ENCODE peak calls at places on chromosomes 11 and 22, in four cellular contexts. U is psoas muscle, Y is mucosa of gallbladder, K is HepG2. H is an unnamed sample.

GRCh38 chr11:73570415-73571114 is 27.3 kb downstream of the FAM168A start:
- DNase-seq in U (no peak), Y (no peak), K (no peak), H (no peak)

GRCh38 chr11:101003468-101003867 is 126.1 kb downstream of the PGR start:
- DNase-seq in U (no peak), Y (no peak), K (peak), H (no peak)

GRCh38 chr11:60872952-60873524 is 5.7 kb downstream of the ZP1 start:
- DNase-seq in Y (no peak), U (peak), K (peak), H (no peak)

GRCh38 chr11:72522186-72522585 is 87.9 kb upstream of the CLPB start:
- DNase-seq in Y (no peak), U (no peak), K (no peak), H (no peak)

GRCh38 chr22:45240137-45240809 is 421 bp downstream of the KIAA0930 start:
- DNase-seq in Y (no peak), K (no peak), U (peak), H (peak)

GRCh38 chr22:41052661-41053490 is 39.5 kb upstream of the EP300 start:
- DNase-seq in Y (no peak), K (peak), U (no peak), H (no peak)

GRCh38 chr11:116135897-116136296 is 631.7 kb upstream of the CADM1 start:
- DNase-seq in Y (no peak), K (no peak), U (no peak), H (no peak)

GRCh38 chr22:32987081-32987631 is 71.0 kb downstream of the SYN3 start:
- DNase-seq in U (no peak), K (no peak), Y (no peak), H (no peak)

GRCh38 chr11:32706985-32707736 is 87.3 kb downstream of the CCDC73 start:
- DNase-seq in K (peak), U (no peak), Y (no peak), H (no peak)

GRCh38 chr11:83027794-83028193 is 43.9 kb downstream of the RAB30 start:
- DNase-seq in U (no peak), K (no peak), Y (no peak), H (no peak)

GRCh38 chr11:62538470-62539237 is 8.0 kb downstream of the AHNAK start:
- DNase-seq in U (no peak), K (no peak), Y (no peak), H (no peak)

GRCh38 chr11:18912883-18913282 is 26.3 kb downstream of the MRGPRX1 start:
- DNase-seq in U (no peak), Y (no peak), K (no peak), H (no peak)

GRCh38 chr11:2180775-2181370 is 9.3 kb upstream of the TH start:
- DNase-seq in K (no peak), Y (no peak), U (no peak), H (no peak)

GRCh38 chr22:20615533-20616450 is 108.4 kb downstream of the MED15 start:
- DNase-seq in U (no peak), Y (no peak), K (no peak), H (no peak)

H was measured in B cell.